ENCODE peak calls at places on chromosomes 6 and 20, in seven cellular contexts. One of them, this sample, is unnamed.

GRCh38 chr20:41654292-41654691 is 36.1 kb upstream of the CHD6 start:
- DNase-seq in neural crest cell: no peak
- DNase-seq in ELR: no peak
- DNase-seq in H9: no peak
- DNase-seq in cardiac fibroblast: no peak
- DNase-seq in CD4-positive, CD25-positive, alpha-beta regulatory T cell: no peak
- DNase-seq in heart left ventricle: no peak
- DNase-seq in this sample: no peak

GRCh38 chr6:68649669-68650068 is 14.6 kb downstream of the ADGRB3 start:
- DNase-seq in ELR: no peak
- DNase-seq in heart left ventricle: no peak
- DNase-seq in neural crest cell: no peak
- DNase-seq in CD4-positive, CD25-positive, alpha-beta regulatory T cell: no peak
- DNase-seq in cardiac fibroblast: no peak
- DNase-seq in H9: no peak
- DNase-seq in this sample: no peak

GRCh38 chr20:47764154-47764734 is 21.0 kb downstream of the SULF2 start:
- DNase-seq in CD4-positive, CD25-positive, alpha-beta regulatory T cell: no peak
- DNase-seq in ELR: no peak
- DNase-seq in heart left ventricle: no peak
- DNase-seq in cardiac fibroblast: no peak
- DNase-seq in neural crest cell: no peak
- DNase-seq in H9: no peak
- DNase-seq in this sample: no peak

GRCh38 chr20:10868299-10868698 is 194.5 kb upstream of the JAG1 start:
- DNase-seq in cardiac fibroblast: no peak
- DNase-seq in CD4-positive, CD25-positive, alpha-beta regulatory T cell: no peak
- DNase-seq in heart left ventricle: no peak
- DNase-seq in H9: no peak
- DNase-seq in ELR: no peak
- DNase-seq in neural crest cell: no peak
- DNase-seq in this sample: no peak

GRCh38 chr6:21271431-21272155 is 322.0 kb upstream of the SOX4 start:
- DNase-seq in neural crest cell: no peak
- DNase-seq in CD4-positive, CD25-positive, alpha-beta regulatory T cell: no peak
- DNase-seq in H9: no peak
- DNase-seq in heart left ventricle: no peak
- DNase-seq in cardiac fibroblast: no peak
- DNase-seq in ELR: no peak
- DNase-seq in this sample: peak; percentile 48

GRCh38 chr6:134979142-134979541 is 29.2 kb upstream of the ALDH8A1 start:
- DNase-seq in neural crest cell: no peak
- DNase-seq in heart left ventricle: no peak
- DNase-seq in H9: no peak
- DNase-seq in cardiac fibroblast: no peak
- DNase-seq in CD4-positive, CD25-positive, alpha-beta regulatory T cell: peak; percentile 85
- DNase-seq in ELR: no peak
- DNase-seq in this sample: no peak

GRCh38 chr6:93787841-93788240 is 368.5 kb upstream of the EPHA7 start:
- DNase-seq in ELR: no peak
- DNase-seq in neural crest cell: no peak
- DNase-seq in CD4-positive, CD25-positive, alpha-beta regulatory T cell: no peak
- DNase-seq in heart left ventricle: no peak
- DNase-seq in H9: no peak
- DNase-seq in cardiac fibroblast: peak; percentile 3
- DNase-seq in this sample: no peak

GRCh38 chr20:43840382-43841070 is 74.1 kb upstream of the TOX2 start:
- DNase-seq in neural crest cell: no peak
- DNase-seq in cardiac fibroblast: peak; percentile 31
- DNase-seq in CD4-positive, CD25-positive, alpha-beta regulatory T cell: peak; percentile 76
- DNase-seq in H9: peak; percentile 68
- DNase-seq in ELR: peak; percentile 68
- DNase-seq in heart left ventricle: no peak
- DNase-seq in this sample: peak; percentile 31

GRCh38 chr6:13194852-13195251 is 133.5 kb downstream of the TBC1D7 start:
- DNase-seq in CD4-positive, CD25-positive, alpha-beta regulatory T cell: peak; percentile 7
- DNase-seq in H9: peak; percentile 54
- DNase-seq in neural crest cell: peak; percentile 14
- DNase-seq in cardiac fibroblast: peak; percentile 83
- DNase-seq in ELR: peak; percentile 66
- DNase-seq in heart left ventricle: peak; percentile 40
- DNase-seq in this sample: peak; percentile 38

GRCh38 chr6:50047026-50047425 is 2.7 kb downstream of the DEFB112 start:
- DNase-seq in H9: no peak
- DNase-seq in cardiac fibroblast: no peak
- DNase-seq in heart left ventricle: no peak
- DNase-seq in neural crest cell: no peak
- DNase-seq in CD4-positive, CD25-positive, alpha-beta regulatory T cell: no peak
- DNase-seq in ELR: no peak
- DNase-seq in this sample: no peak

GRCh38 chr20:18683839-18684238 is 96.0 kb downstream of the DTD1 start:
- DNase-seq in heart left ventricle: no peak
- DNase-seq in H9: peak; percentile 54
- DNase-seq in CD4-positive, CD25-positive, alpha-beta regulatory T cell: no peak
- DNase-seq in cardiac fibroblast: no peak
- DNase-seq in ELR: no peak
- DNase-seq in neural crest cell: no peak
- DNase-seq in this sample: no peak

GRCh38 chr6:49550413-49551125 is at the start of gene C6orf141:
- DNase-seq in H9: peak; percentile 90
- DNase-seq in cardiac fibroblast: no peak
- DNase-seq in ELR: peak; percentile 65
- DNase-seq in heart left ventricle: no peak
- DNase-seq in neural crest cell: peak; percentile 30
- DNase-seq in CD4-positive, CD25-positive, alpha-beta regulatory T cell: peak; percentile 29
- DNase-seq in this sample: peak; percentile 56

GRCh38 chr6:111674413-111674812 is 68.7 kb upstream of the TRAF3IP2 start:
- DNase-seq in heart left ventricle: no peak
- DNase-seq in cardiac fibroblast: no peak
- DNase-seq in ELR: no peak
- DNase-seq in CD4-positive, CD25-positive, alpha-beta regulatory T cell: no peak
- DNase-seq in neural crest cell: no peak
- DNase-seq in H9: no peak
- DNase-seq in this sample: no peak

GRCh38 chr6:75524322-75524972 is 30.8 kb upstream of the FILIP1 start:
- DNase-seq in CD4-positive, CD25-positive, alpha-beta regulatory T cell: no peak
- DNase-seq in H9: no peak
- DNase-seq in heart left ventricle: no peak
- DNase-seq in cardiac fibroblast: peak; percentile 73
- DNase-seq in ELR: peak; percentile 97
- DNase-seq in neural crest cell: no peak
- DNase-seq in this sample: no peak

GRCh38 chr20:58106143-58106750 is 122.2 kb downstream of the ANKRD60 start:
- DNase-seq in ELR: no peak
- DNase-seq in cardiac fibroblast: no peak
- DNase-seq in heart left ventricle: no peak
- DNase-seq in H9: no peak
- DNase-seq in neural crest cell: no peak
- DNase-seq in CD4-positive, CD25-positive, alpha-beta regulatory T cell: no peak
- DNase-seq in this sample: no peak

GRCh38 chr20:52805892-52806291 is 166.3 kb upstream of the TSHZ2 start:
- DNase-seq in ELR: no peak
- DNase-seq in H9: no peak
- DNase-seq in cardiac fibroblast: no peak
- DNase-seq in neural crest cell: no peak
- DNase-seq in heart left ventricle: no peak
- DNase-seq in CD4-positive, CD25-positive, alpha-beta regulatory T cell: no peak
- DNase-seq in this sample: no peak

GRCh38 chr6:81750660-81751387 is 1.7 kb downstream of the TENT5A start:
- DNase-seq in H9: no peak
- DNase-seq in heart left ventricle: no peak
- DNase-seq in neural crest cell: no peak
- DNase-seq in cardiac fibroblast: peak; percentile 25
- DNase-seq in CD4-positive, CD25-positive, alpha-beta regulatory T cell: no peak
- DNase-seq in ELR: peak; percentile 69
- DNase-seq in this sample: no peak

GRCh38 chr6:79584332-79584731 is 46.8 kb upstream of the SH3BGRL2 start:
- DNase-seq in CD4-positive, CD25-positive, alpha-beta regulatory T cell: no peak
- DNase-seq in H9: no peak
- DNase-seq in heart left ventricle: no peak
- DNase-seq in cardiac fibroblast: no peak
- DNase-seq in neural crest cell: no peak
- DNase-seq in ELR: no peak
- DNase-seq in this sample: no peak

GRCh38 chr20:51470907-51471411 is 71.6 kb downstream of the NFATC2 start:
- DNase-seq in ELR: no peak
- DNase-seq in cardiac fibroblast: no peak
- DNase-seq in CD4-positive, CD25-positive, alpha-beta regulatory T cell: peak; percentile 41
- DNase-seq in neural crest cell: no peak
- DNase-seq in H9: no peak
- DNase-seq in heart left ventricle: no peak
- DNase-seq in this sample: no peak

GRCh38 chr6:122778961-122779671 is 400 bp upstream of the FABP7 start:
- DNase-seq in H9: peak; percentile 84
- DNase-seq in ELR: no peak
- DNase-seq in CD4-positive, CD25-positive, alpha-beta regulatory T cell: no peak
- DNase-seq in cardiac fibroblast: no peak
- DNase-seq in neural crest cell: peak; percentile 62
- DNase-seq in heart left ventricle: no peak
- DNase-seq in this sample: peak; percentile 33

GRCh38 chr6:24891004-24891403 is 44.8 kb downstream of the RIPOR2 start:
- DNase-seq in cardiac fibroblast: no peak
- DNase-seq in ELR: no peak
- DNase-seq in CD4-positive, CD25-positive, alpha-beta regulatory T cell: no peak
- DNase-seq in neural crest cell: no peak
- DNase-seq in H9: no peak
- DNase-seq in heart left ventricle: no peak
- DNase-seq in this sample: no peak

GRCh38 chr6:144955853-144956252 is 670.7 kb downstream of the UTRN start:
- DNase-seq in ELR: peak; percentile 61
- DNase-seq in H9: no peak
- DNase-seq in neural crest cell: no peak
- DNase-seq in heart left ventricle: no peak
- DNase-seq in CD4-positive, CD25-positive, alpha-beta regulatory T cell: no peak
- DNase-seq in cardiac fibroblast: peak; percentile 5
- DNase-seq in this sample: no peak

GRCh38 chr6:122654016-122654415 is 43.8 kb downstream of the PKIB start:
- DNase-seq in heart left ventricle: no peak
- DNase-seq in cardiac fibroblast: peak; percentile 5
- DNase-seq in ELR: no peak
- DNase-seq in neural crest cell: no peak
- DNase-seq in H9: no peak
- DNase-seq in CD4-positive, CD25-positive, alpha-beta regulatory T cell: no peak
- DNase-seq in this sample: no peak

GRCh38 chr20:43721429-43722152 is 5.2 kb downstream of the GTSF1L start:
- DNase-seq in CD4-positive, CD25-positive, alpha-beta regulatory T cell: no peak
- DNase-seq in heart left ventricle: no peak
- DNase-seq in H9: peak; percentile 58
- DNase-seq in ELR: no peak
- DNase-seq in cardiac fibroblast: no peak
- DNase-seq in neural crest cell: no peak
- DNase-seq in this sample: peak; percentile 41

GRCh38 chr20:63273635-63274380 is 1.2 kb downstream of the ARFGAP1 start:
- DNase-seq in ELR: peak; percentile 97
- DNase-seq in heart left ventricle: no peak
- DNase-seq in neural crest cell: no peak
- DNase-seq in CD4-positive, CD25-positive, alpha-beta regulatory T cell: no peak
- DNase-seq in cardiac fibroblast: peak; percentile 48
- DNase-seq in H9: no peak
- DNase-seq in this sample: no peak

GRCh38 chr6:78363688-78364087 is 503.7 kb upstream of the IRAK1BP1 start:
- DNase-seq in CD4-positive, CD25-positive, alpha-beta regulatory T cell: no peak
- DNase-seq in heart left ventricle: no peak
- DNase-seq in neural crest cell: no peak
- DNase-seq in ELR: no peak
- DNase-seq in H9: no peak
- DNase-seq in cardiac fibroblast: no peak
- DNase-seq in this sample: no peak

GRCh38 chr20:58616411-58616810 is 34.7 kb upstream of the STX16 start:
- DNase-seq in heart left ventricle: no peak
- DNase-seq in neural crest cell: no peak
- DNase-seq in CD4-positive, CD25-positive, alpha-beta regulatory T cell: no peak
- DNase-seq in ELR: no peak
- DNase-seq in H9: no peak
- DNase-seq in cardiac fibroblast: no peak
- DNase-seq in this sample: no peak

GRCh38 chr6:36463686-36464085 is 20.9 kb downstream of the KCTD20 start:
- DNase-seq in ELR: peak; percentile 33
- DNase-seq in cardiac fibroblast: peak; percentile 41
- DNase-seq in H9: no peak
- DNase-seq in heart left ventricle: no peak
- DNase-seq in CD4-positive, CD25-positive, alpha-beta regulatory T cell: no peak
- DNase-seq in neural crest cell: no peak
- DNase-seq in this sample: no peak

GRCh38 chr20:23456416-23456815 is 3.7 kb upstream of the CST11 start:
- DNase-seq in neural crest cell: no peak
- DNase-seq in ELR: no peak
- DNase-seq in heart left ventricle: no peak
- DNase-seq in CD4-positive, CD25-positive, alpha-beta regulatory T cell: peak; percentile 39
- DNase-seq in H9: no peak
- DNase-seq in cardiac fibroblast: no peak
- DNase-seq in this sample: no peak

GRCh38 chr20:21214431-21214830 is 88.5 kb downstream of the KIZ start:
- DNase-seq in ELR: no peak
- DNase-seq in H9: no peak
- DNase-seq in cardiac fibroblast: no peak
- DNase-seq in neural crest cell: no peak
- DNase-seq in CD4-positive, CD25-positive, alpha-beta regulatory T cell: no peak
- DNase-seq in heart left ventricle: no peak
- DNase-seq in this sample: no peak

GRCh38 chr6:129359811-129360787 is 349.9 kb downstream of the ARHGAP18 start:
- DNase-seq in CD4-positive, CD25-positive, alpha-beta regulatory T cell: no peak
- DNase-seq in neural crest cell: no peak
- DNase-seq in heart left ventricle: no peak
- DNase-seq in cardiac fibroblast: no peak
- DNase-seq in H9: no peak
- DNase-seq in ELR: no peak
- DNase-seq in this sample: no peak

GRCh38 chr20:35135867-35136586 is 11.1 kb downstream of the EDEM2 start:
- DNase-seq in cardiac fibroblast: peak; percentile 88
- DNase-seq in heart left ventricle: peak; percentile 26
- DNase-seq in neural crest cell: no peak
- DNase-seq in CD4-positive, CD25-positive, alpha-beta regulatory T cell: no peak
- DNase-seq in H9: no peak
- DNase-seq in ELR: peak; percentile 91
- DNase-seq in this sample: no peak

GRCh38 chr6:134714679-134715078 is 235.2 kb downstream of the ALDH8A1 start:
- DNase-seq in neural crest cell: no peak
- DNase-seq in heart left ventricle: no peak
- DNase-seq in H9: no peak
- DNase-seq in cardiac fibroblast: peak; percentile 79
- DNase-seq in CD4-positive, CD25-positive, alpha-beta regulatory T cell: no peak
- DNase-seq in ELR: peak; percentile 32
- DNase-seq in this sample: no peak

GRCh38 chr6:4914412-4915159 is 89.3 kb downstream of the RPP40 start:
- DNase-seq in cardiac fibroblast: peak; percentile 45
- DNase-seq in ELR: peak; percentile 58
- DNase-seq in H9: no peak
- DNase-seq in CD4-positive, CD25-positive, alpha-beta regulatory T cell: no peak
- DNase-seq in neural crest cell: no peak
- DNase-seq in heart left ventricle: no peak
- DNase-seq in this sample: no peak

GRCh38 chr6:37483917-37484785 is 15.5 kb downstream of the CCDC167 start:
- DNase-seq in ELR: peak; percentile 60
- DNase-seq in H9: peak; percentile 77
- DNase-seq in CD4-positive, CD25-positive, alpha-beta regulatory T cell: peak; percentile 61
- DNase-seq in neural crest cell: peak; percentile 72
- DNase-seq in cardiac fibroblast: peak; percentile 51
- DNase-seq in heart left ventricle: peak; percentile 59
- DNase-seq in this sample: peak; percentile 89

GRCh38 chr6:16292942-16293341 is 54.6 kb downstream of the GMPR start:
- DNase-seq in H9: no peak
- DNase-seq in heart left ventricle: no peak
- DNase-seq in cardiac fibroblast: no peak
- DNase-seq in neural crest cell: no peak
- DNase-seq in ELR: no peak
- DNase-seq in CD4-positive, CD25-positive, alpha-beta regulatory T cell: no peak
- DNase-seq in this sample: no peak

GRCh38 chr6:15090145-15090579 is 155.7 kb upstream of the JARID2 start:
- DNase-seq in H9: no peak
- DNase-seq in CD4-positive, CD25-positive, alpha-beta regulatory T cell: no peak
- DNase-seq in heart left ventricle: no peak
- DNase-seq in cardiac fibroblast: no peak
- DNase-seq in neural crest cell: no peak
- DNase-seq in ELR: no peak
- DNase-seq in this sample: no peak

GRCh38 chr6:107179004-107179403 is 63.7 kb upstream of the BEND3 start:
- DNase-seq in cardiac fibroblast: peak; percentile 38
- DNase-seq in CD4-positive, CD25-positive, alpha-beta regulatory T cell: peak; percentile 15
- DNase-seq in H9: no peak
- DNase-seq in heart left ventricle: no peak
- DNase-seq in neural crest cell: peak; percentile 12
- DNase-seq in ELR: peak; percentile 41
- DNase-seq in this sample: no peak